ENCODE peak calls at places on chromosomes 2 and 18, in seven cellular contexts. S is neuronal stem cell, K is IMR-90, H is trophoblast cell, A is mesendoderm, Q is H9, E is H1. W is an unnamed sample.

GRCh38 chr2:150903461-150903860 is 358.2 kb downstream of the RBM43 start:
- DNase-seq in A (no peak), S (no peak), H (peak), E (no peak), Q (no peak), K (peak), W (no peak)

GRCh38 chr18:5895300-5895885 is at the start of gene TMEM200C:
- DNase-seq in A (peak), E (peak), H (no peak), K (peak), S (peak), Q (no peak), W (peak)

GRCh38 chr2:150767924-150768801 is 280.7 kb upstream of the RND3 start:
- DNase-seq in K (no peak), A (no peak), H (no peak), E (no peak), S (no peak), Q (no peak), W (peak)

GRCh38 chr2:162731917-162732804 is 106.4 kb downstream of the KCNH7 start:
- DNase-seq in A (no peak), S (no peak), Q (no peak), H (no peak), E (no peak), K (no peak), W (no peak)

GRCh38 chr2:17649026-17649425 is 104.6 kb downstream of the SMC6 start:
- DNase-seq in Q (no peak), S (no peak), A (no peak), K (no peak), E (no peak), H (no peak), W (no peak)

GRCh38 chr18:985301-985700 is 80.6 kb downstream of the ADCYAP1 start:
- DNase-seq in Q (peak), S (no peak), E (no peak), K (no peak), A (peak), H (no peak), W (no peak)

GRCh38 chr2:28338046-28338753 is 54.5 kb upstream of the FOSL2 start:
- DNase-seq in K (peak), A (peak), S (no peak), H (peak), Q (no peak), E (no peak), W (peak)

GRCh38 chr2:119810039-119810630 is 50.4 kb downstream of the PTPN4 start:
- DNase-seq in Q (no peak), K (no peak), H (no peak), E (no peak), A (no peak), S (no peak), W (no peak)

GRCh38 chr18:62717850-62718229 is 2.5 kb downstream of the PHLPP1 start:
- DNase-seq in E (no peak), A (peak), Q (no peak), S (no peak), K (peak), H (no peak), W (peak)

GRCh38 chr2:134581877-134582546 is 136.8 kb downstream of the TMEM163 start:
- DNase-seq in Q (no peak), E (no peak), A (no peak), K (no peak), S (no peak), H (no peak), W (no peak)

GRCh38 chr18:32893915-32894314 is 121.1 kb upstream of the KLHL14 start:
- DNase-seq in A (peak), S (no peak), H (no peak), Q (no peak), E (no peak), K (no peak), W (no peak)

GRCh38 chr2:41993086-41993812 is 54.6 kb upstream of the PKDCC start:
- DNase-seq in Q (no peak), S (no peak), A (no peak), K (no peak), E (no peak), H (no peak), W (no peak)

GRCh38 chr18:45521151-45521550 is 94.1 kb upstream of the SLC14A2 start:
- DNase-seq in K (peak), A (no peak), H (peak), S (no peak), Q (no peak), E (no peak), W (peak)

GRCh38 chr2:207881902-207882301 is 112.2 kb upstream of the FZD5 start:
- DNase-seq in K (no peak), S (no peak), H (no peak), E (no peak), Q (no peak), A (no peak), W (no peak)

DNA sequence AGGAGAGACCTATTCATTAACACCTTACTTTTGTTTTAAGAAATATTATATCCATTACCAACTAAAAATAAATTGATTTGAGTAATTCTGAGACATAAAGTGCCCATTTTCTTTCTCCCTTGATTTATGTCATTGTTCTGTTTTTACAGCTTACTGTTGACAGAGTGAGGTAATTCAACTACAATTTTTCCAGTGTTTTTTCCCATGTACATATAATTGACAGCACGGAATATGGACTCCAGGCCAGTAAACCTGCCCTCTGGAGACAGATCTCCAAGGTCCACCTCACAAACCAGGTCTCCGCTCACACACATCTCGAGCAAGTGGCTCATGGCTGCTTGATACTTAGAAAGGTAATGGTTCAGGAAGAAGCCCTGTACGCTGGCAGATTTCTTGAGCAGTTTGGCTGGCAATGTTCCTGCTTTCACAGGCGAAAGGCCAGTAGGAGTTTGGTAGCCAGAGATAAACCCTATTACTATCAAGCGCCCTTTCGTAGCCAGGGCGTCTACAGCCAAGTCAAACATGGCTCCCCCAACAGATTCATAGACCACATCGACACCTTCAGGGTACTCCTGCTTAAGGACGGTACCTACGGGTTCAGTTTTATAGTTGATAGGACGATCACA is 7.6 kb downstream of the PTGR3 start:
- DNase-seq in H (no peak), A (no peak), K (no peak), S (no peak), Q (no peak), E (no peak), W (no peak)
- H3K4me2 ChIP-seq in H (no peak), A (no peak), K (no peak), S (no peak), Q (no peak), E (no peak), W (no peak)

GRCh38 chr2:203774760-203775159 is 68.3 kb downstream of the CD28 start:
- DNase-seq in E (no peak), Q (no peak), K (peak), H (peak), S (no peak), A (no peak), W (no peak)
- H2BK120ac ChIP-seq in E (no peak), Q (no peak), K (no peak), H (no peak), S (no peak), A (no peak), W (no peak)

DNA sequence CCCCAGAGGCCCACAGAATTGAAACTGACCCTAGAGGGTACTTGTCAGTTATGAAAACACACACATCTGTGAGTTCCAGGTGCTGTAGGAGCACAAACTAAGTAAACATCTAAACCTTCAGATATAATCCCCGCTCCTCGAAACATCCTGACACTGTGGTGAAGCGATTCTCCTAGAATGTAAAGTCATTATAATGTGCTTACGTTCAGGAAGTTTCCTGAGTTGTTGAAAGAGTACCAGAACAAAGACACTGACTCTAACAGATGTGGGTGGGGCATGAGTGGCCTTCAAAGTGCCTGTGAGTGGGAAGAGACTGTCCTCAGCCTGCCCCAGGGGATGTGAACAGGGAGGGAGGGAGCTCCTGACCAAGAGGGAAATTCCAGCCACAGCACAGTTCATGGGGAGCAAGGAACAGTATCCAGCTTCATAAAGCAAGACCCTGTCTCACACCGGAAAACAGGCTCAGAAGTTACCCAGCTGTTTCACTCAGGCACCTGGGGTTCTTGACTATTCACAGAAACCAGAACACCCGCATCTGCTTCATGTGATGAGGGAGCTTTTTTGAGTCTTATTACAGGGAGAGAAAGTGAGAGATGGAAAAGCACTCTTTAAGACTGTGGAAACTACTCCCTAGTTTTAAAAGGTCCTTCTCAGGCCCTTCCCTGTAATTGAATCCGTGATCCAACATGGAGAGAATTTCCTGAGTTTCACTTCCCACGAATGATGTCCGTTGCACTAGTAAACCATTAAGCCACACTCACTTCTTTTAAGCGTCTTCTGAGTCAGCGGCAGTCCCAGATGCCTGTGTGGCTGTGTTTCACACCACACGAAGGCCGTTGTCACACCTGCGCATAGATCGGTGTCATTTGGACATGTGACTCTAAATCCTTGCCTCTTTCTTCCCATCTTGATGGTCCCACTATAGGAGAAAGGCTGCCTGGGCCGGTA is 88.6 kb upstream of the EML6 start:
- DNase-seq in S (no peak), A (peak), K (peak), Q (no peak), H (no peak), E (no peak), W (peak)
- H3K4me2 ChIP-seq in S (no peak), A (no peak), K (peak), Q (no peak), H (no peak), E (no peak), W (peak)

DNA sequence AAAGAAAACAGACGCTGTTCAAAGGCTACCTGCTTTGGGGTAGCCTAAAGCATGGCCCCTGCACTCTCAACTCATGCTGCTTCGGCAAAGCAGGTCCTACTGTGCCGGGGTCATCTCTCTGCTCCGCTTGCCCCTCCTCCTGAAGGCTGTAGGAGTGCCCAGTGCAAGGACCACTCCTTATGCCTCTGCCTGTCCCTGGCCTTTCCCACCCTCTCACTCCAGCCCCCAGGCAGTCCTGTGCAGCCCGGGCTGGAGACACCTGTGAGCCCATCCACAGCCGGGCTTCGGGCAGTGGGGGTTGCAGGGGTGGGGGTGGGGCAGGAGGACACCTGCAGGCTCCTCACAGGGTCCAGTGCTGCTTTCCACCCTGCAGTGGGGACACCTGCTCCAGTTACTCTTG is 69.1 kb downstream of the ACKR3 start:
- DNase-seq in Q (no peak), A (no peak), K (no peak), H (no peak), E (no peak), S (no peak), W (no peak)
- H2BK120ac ChIP-seq in Q (no peak), A (no peak), K (no peak), H (peak), E (no peak), S (no peak), W (no peak)

DNA sequence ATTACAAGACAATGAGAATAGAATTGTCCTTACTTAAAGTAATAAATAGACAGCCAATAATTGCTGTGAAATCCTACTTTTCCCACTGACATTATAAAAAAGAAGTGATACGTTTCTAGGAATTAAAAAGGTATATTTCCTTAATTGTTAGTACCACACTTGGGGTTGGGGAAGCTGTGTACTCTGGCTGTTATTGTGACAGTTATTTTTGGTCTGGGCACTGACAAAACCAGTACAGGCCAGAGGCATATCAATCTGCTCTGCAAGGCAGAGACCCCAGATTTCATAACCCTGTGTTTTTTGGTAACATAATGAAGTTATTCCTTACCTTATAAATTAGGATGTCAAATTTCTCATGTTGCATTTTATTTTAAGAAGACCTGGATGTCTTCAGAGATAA is 66.5 kb downstream of the RAB10 start:
- DNase-seq in K (no peak), S (no peak), H (no peak), A (no peak), Q (no peak), E (no peak), W (no peak)
- H3K4me2 ChIP-seq in K (no peak), S (no peak), H (no peak), A (no peak), Q (no peak), E (no peak), W (no peak)

GRCh38 chr2:144675731-144676130 is 155.8 kb upstream of the ZEB2 start:
- DNase-seq in A (no peak), K (no peak), H (no peak), Q (no peak), S (no peak), E (no peak), W (no peak)

GRCh38 chr2:144671695-144672094 is 151.8 kb upstream of the ZEB2 start:
- DNase-seq in K (peak), Q (no peak), A (no peak), E (no peak), H (peak), S (no peak), W (no peak)

GRCh38 chr2:144674071-144674470 is 154.2 kb upstream of the ZEB2 start:
- DNase-seq in H (no peak), Q (no peak), A (no peak), E (no peak), K (no peak), S (no peak), W (no peak)

GRCh38 chr2:144678741-144679140 is 158.8 kb upstream of the ZEB2 start:
- DNase-seq in H (no peak), A (no peak), S (no peak), E (no peak), K (no peak), Q (no peak), W (no peak)

GRCh38 chr2:144675331-144675730 is 155.4 kb upstream of the ZEB2 start:
- DNase-seq in H (no peak), Q (no peak), E (no peak), K (no peak), S (no peak), A (no peak), W (no peak)
- H2BK120ac ChIP-seq in H (no peak), Q (no peak), E (no peak), K (no peak), S (no peak), A (no peak), W (no peak)

GRCh38 chr2:10122500-10123280 is at the start of gene RRM2:
- DNase-seq in Q (peak), S (peak), H (peak), K (peak), E (peak), A (peak), W (peak)

GRCh38 chr2:10120158-10120937 is 2.2 kb upstream of the RRM2 start:
- DNase-seq in K (peak), Q (peak), S (peak), H (peak), A (peak), E (peak), W (peak)

GRCh38 chr2:10120938-10121574 is 1.5 kb upstream of the RRM2 start:
- DNase-seq in A (no peak), H (peak), S (no peak), Q (no peak), E (no peak), K (peak), W (peak)

GRCh38 chr2:10119601-10120157 is 2.9 kb upstream of the RRM2 start:
- DNase-seq in S (no peak), H (no peak), A (no peak), K (no peak), E (no peak), Q (no peak), W (no peak)

DNA sequence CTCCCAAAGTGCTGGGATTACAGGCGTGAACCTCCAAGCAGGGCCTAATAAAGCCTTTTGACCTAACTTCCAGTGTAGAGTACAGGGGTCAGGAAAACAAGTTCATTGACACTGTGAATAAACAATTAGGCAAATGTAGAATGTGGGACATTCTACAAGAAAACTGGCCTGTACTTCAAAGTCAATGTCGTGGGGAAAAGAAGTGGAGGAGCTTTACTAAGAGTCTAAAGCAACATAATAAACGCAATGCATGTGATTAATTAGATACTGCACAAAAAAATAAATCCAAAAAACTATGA is 3.6 kb upstream of the RRM2 start:
- DNase-seq in E (no peak), A (no peak), H (no peak), K (no peak), Q (no peak), S (no peak), W (no peak)
- H3K4me2 ChIP-seq in E (no peak), A (no peak), H (no peak), K (no peak), Q (no peak), S (no peak), W (no peak)

GRCh38 chr2:153641046-153641445 is 162.5 kb upstream of the RPRM start:
- DNase-seq in K (no peak), H (no peak), A (no peak), Q (no peak), S (no peak), E (no peak), W (no peak)
- H2BK120ac ChIP-seq in K (no peak), H (no peak), A (no peak), Q (no peak), S (no peak), E (no peak), W (no peak)

GRCh38 chr2:109246616-109247015 is 117.6 kb downstream of the SH3RF3 start:
- DNase-seq in E (no peak), A (no peak), H (no peak), S (no peak), K (no peak), Q (no peak), W (no peak)
- H3K4me2 ChIP-seq in E (no peak), A (no peak), H (no peak), S (no peak), K (no peak), Q (no peak), W (no peak)